ENCODE peak calls at places on chromosomes 6 and 20, in six cellular contexts. H is endothelial cell, V is body of pancreas, U is lower lobe of right lung, O is sigmoid colon, W is MCF 10A. B is an unnamed sample.

GRCh38 chr6:1082040-1082935 is 229.6 kb upstream of the FOXQ1 start:
- DNase-seq in H (no peak), V (no peak), U (no peak), O (no peak), W (peak), B (peak)

GRCh38 chr6:29005183-29005885 is at the start of gene ZNF311:
- DNase-seq in H (peak), V (peak), U (peak), O (peak), W (peak), B (peak)

GRCh38 chr20:44582321-44583025 is at the start of gene PKIG:
- DNase-seq in H (peak), V (peak), U (no peak), O (peak), W (peak), B (peak)

GRCh38 chr6:149049230-149049629 is 268.3 kb upstream of the TAB2 start:
- DNase-seq in H (no peak), V (no peak), U (no peak), O (no peak), W (peak), B (peak)

GRCh38 chr6:162538643-162539064 is 188.9 kb downstream of the PRKN start:
- DNase-seq in H (no peak), V (no peak), U (no peak), O (no peak), W (no peak), B (no peak)

GRCh38 chr6:42378125-42378524 is 73.6 kb downstream of the TRERF1 start:
- DNase-seq in H (no peak), V (no peak), U (no peak), O (peak), W (no peak), B (no peak)

GRCh38 chr20:62710221-62710885 is 1.7 kb downstream of the NTSR1 start:
- DNase-seq in H (no peak), V (no peak), U (no peak), O (no peak), W (no peak), B (no peak)

GRCh38 chr20:2237059-2237458 is 58.7 kb upstream of the TGM3 start:
- DNase-seq in H (no peak), V (peak), U (no peak), O (no peak), W (peak), B (peak)

GRCh38 chr20:25739615-25740320 is 43.1 kb upstream of the ZNF337 start:
- DNase-seq in H (no peak), V (no peak), U (no peak), O (no peak), W (peak), B (peak)

GRCh38 chr20:25738198-25738597 is 41.5 kb upstream of the ZNF337 start:
- DNase-seq in H (no peak), V (no peak), U (no peak), O (no peak), W (peak), B (peak)

GRCh38 chr20:25733903-25734302 is 37.2 kb upstream of the ZNF337 start:
- DNase-seq in H (no peak), V (no peak), U (no peak), O (no peak), W (no peak), B (no peak)
- TF ChIP-seq CTCF in H (no peak), V (no peak), U (no peak), O (no peak), W (no peak), B (no peak)

GRCh38 chr6:121732641-121733040 is 297.2 kb downstream of the GJA1 start:
- DNase-seq in H (no peak), V (no peak), U (no peak), O (no peak), W (no peak), B (no peak)
- TF ChIP-seq CTCF in H (no peak), V (no peak), U (no peak), O (no peak), W (no peak), B (no peak)

DNA sequence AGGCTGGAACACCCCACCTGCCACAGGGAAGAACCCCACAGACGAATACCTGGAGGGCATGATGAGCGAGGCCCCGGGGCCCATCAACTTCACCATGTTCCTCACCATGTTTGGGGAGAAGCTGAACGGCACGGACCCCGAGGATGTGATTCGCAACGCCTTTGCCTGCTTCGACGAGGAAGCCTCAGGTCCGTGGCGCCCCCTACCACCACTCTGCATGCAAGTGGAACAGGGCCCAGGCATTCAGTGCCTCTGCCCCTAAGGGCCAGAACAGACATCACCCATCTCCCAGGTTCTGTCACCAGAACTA is 6.6 kb downstream of the MYL9 start:
- DNase-seq in H (peak), V (no peak), U (no peak), O (peak), W (no peak), B (no peak)
- TF ChIP-seq CTCF in H (no peak), V (no peak), U (no peak), O (peak), W (no peak), B (no peak)

GRCh38 chr6:104527761-104528415 is 331.8 kb downstream of the HACE1 start:
- DNase-seq in H (peak), V (peak), U (no peak), O (peak), W (peak), B (peak)
- TF ChIP-seq CTCF in H (no peak), V (no peak), U (peak), O (no peak), W (peak), B (peak)

DNA sequence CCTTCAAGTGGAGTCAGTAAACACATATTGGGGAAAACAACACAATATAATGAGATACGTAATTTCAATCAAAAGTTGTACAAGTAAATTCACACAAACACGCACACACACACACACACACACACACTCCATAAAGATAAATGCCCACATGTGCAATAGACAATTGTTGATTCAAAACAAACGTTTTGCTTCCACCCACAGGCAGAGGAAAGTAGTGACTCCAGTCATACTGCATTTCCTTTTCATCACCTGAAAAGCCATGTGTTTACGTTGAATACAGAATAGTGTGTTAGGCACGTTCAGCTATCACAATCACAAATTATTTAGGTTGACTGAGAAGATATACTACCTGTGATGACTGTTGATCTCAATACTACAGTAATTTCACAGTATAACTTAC is 443.8 kb upstream of the MANEA start:
- DNase-seq in H (peak), V (no peak), U (no peak), O (no peak), W (peak), B (peak)
- TF ChIP-seq CTCF in H (no peak), V (no peak), U (no peak), O (no peak), W (peak), B (peak)

GRCh38 chr6:33985947-33986346 is 159.9 kb downstream of the GRM4 start:
- DNase-seq in H (no peak), V (no peak), U (no peak), O (no peak), W (no peak), B (no peak)

GRCh38 chr6:33985333-33985751 is 160.5 kb downstream of the GRM4 start:
- DNase-seq in H (no peak), V (no peak), U (no peak), O (no peak), W (no peak), B (no peak)

GRCh38 chr6:33989016-33989854 is 156.7 kb downstream of the GRM4 start:
- DNase-seq in H (no peak), V (no peak), U (no peak), O (no peak), W (no peak), B (no peak)

GRCh38 chr6:33988121-33989015 is 157.5 kb downstream of the GRM4 start:
- DNase-seq in H (no peak), V (peak), U (no peak), O (no peak), W (no peak), B (no peak)

DNA sequence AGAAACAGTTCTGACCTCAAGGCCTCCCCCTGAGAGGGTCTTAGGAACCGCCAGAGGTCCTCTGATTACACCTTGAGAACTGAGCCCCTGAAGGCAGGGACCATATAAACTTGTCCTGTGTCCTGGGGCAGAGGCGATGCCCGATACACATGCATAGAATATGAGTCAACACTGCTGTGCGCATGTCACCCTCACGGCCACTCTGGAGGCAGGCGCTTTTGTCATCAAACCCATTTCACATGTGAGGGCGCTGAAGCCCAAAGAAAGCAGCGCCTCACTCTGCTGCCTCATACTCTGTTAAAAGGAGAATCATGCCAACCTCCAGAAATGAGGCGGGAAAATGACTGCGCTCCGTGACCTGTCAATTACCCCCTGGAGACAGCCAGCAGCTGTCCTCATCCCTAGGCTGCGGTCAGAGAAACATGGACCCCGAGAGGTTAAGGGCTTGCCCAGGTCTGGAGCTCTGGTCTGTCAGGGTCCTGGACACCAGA is 158.3 kb downstream of the GRM4 start:
- DNase-seq in H (no peak), V (peak), U (no peak), O (no peak), W (no peak), B (peak)
- TF ChIP-seq CTCF in H (no peak), V (no peak), U (no peak), O (no peak), W (no peak), B (no peak)

DNA sequence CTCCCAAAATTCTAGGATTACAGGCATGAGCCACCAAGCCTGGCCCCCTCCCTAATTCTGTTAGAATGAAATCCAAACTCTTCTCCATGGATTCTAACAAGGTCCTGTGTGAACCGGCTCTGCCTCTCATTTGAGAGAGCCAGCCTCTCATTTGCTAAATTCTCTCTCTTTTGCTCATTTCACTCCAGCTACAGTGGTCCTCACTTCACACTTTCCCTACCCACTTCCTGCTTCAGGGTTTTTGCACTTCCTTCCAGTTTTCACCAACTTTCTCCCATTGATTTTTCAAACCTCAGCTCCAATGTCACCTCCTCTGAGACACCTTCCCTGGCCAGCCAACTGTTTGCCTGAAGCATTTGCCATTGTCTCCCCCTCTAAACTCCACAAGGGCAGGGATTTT is 5.1 kb downstream of the COX4I2 start:
- DNase-seq in H (no peak), V (no peak), U (no peak), O (no peak), W (no peak), B (no peak)
- TF ChIP-seq CTCF in H (no peak), V (no peak), U (no peak), O (no peak), W (no peak), B (no peak)

GRCh38 chr6:31676322-31676903 is 4.5 kb downstream of the LY6G5C start:
- DNase-seq in H (no peak), V (no peak), U (no peak), O (no peak), W (no peak), B (no peak)

GRCh38 chr6:31676904-31677303 is 4.0 kb downstream of the LY6G5C start:
- DNase-seq in H (no peak), V (no peak), U (no peak), O (no peak), W (no peak), B (peak)

GRCh38 chr6:31677955-31678354 is 2.9 kb downstream of the LY6G5C start:
- DNase-seq in H (no peak), V (no peak), U (no peak), O (no peak), W (no peak), B (no peak)

GRCh38 chr6:31680226-31680840 is 534 bp downstream of the LY6G5C start:
- DNase-seq in H (no peak), V (no peak), U (no peak), O (no peak), W (no peak), B (no peak)

DNA sequence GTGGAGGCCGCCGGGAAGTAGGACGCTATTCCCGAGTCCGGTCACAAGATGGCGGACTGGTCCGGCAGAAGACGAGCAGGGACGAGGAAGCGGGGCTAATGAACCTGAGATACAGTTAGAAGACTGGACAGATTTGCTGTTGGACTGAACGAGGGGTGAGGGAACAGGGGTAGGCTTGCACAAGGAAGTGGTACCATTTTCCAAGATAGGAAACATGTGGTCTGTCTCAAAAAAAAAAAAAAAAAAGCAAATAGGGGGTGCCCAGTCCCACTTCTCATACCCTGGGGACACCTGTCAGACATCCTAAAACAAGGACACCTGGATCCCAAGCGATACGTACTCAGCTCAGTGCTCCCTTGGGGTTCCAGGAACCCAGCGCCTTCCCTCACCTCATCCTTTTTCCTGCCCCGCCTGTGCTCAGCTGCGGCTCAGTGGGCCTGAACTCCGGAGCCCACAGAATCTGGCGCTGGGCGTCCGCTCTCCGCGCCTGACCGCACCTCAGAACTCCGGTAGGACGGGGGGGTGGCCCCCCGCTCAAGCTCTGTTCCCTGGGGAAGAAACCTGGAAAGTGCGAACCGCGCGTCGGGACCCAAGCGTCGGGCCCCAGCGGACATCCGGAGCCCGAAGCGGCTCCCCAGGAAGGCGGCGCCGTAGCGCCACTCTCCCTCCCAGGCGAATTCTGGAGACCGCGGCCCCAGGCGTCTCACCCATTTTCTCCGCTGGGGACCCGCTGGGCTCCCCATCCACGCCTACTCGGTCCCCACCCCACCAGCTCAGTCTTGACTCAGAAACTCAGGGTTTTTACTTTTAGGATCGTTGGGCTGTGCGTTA is at the start of gene LY6G5C:
- DNase-seq in H (peak), V (peak), U (peak), O (peak), W (peak), B (peak)
- TF ChIP-seq CTCF in H (peak), V (peak), U (peak), O (peak), W (peak), B (peak)

GRCh38 chr6:126176266-126176665 is 163.6 kb upstream of the CENPW start:
- DNase-seq in H (no peak), V (no peak), U (no peak), O (no peak), W (peak), B (peak)
- TF ChIP-seq CTCF in H (no peak), V (no peak), U (no peak), O (no peak), W (peak), B (peak)